ENCODE peak calls at places on chromosomes 1 and 21, in eight cellular contexts. E, O, P, L, H, X, Q and K are unnamed samples.
A peak's percentile ranks its signal among the peaks of the same experiment; 100 is the strongest.

GRCh38 chr1:37465596-37466517 is 8.5 kb upstream of the ZC3H12A start:
- DNase-seq in L (peak; percentile 56), O (no peak), H (peak; percentile 86), E (no peak), P (no peak), Q (peak; percentile 45), X (no peak), K (no peak)

GRCh38 chr1:173050865-173051264 is at the start of gene TNFSF18:
- DNase-seq in E (no peak), H (no peak), P (peak; percentile 96), L (no peak), X (no peak), Q (peak; percentile 42), O (no peak), K (no peak)

GRCh38 chr1:175725684-175726083 is 17.7 kb downstream of the TNR start:
- DNase-seq in E (no peak), H (peak; percentile 34), Q (no peak), O (peak; percentile 12), X (no peak), P (peak; percentile 54), L (peak; percentile 72), K (no peak)

GRCh38 chr1:201693019-201693372 is 136.0 kb upstream of the IPO9 start:
- DNase-seq in P (no peak), H (no peak), Q (no peak), O (no peak), X (no peak), L (no peak), E (no peak), K (no peak)

GRCh38 chr1:167518331-167518700 is at the start of gene CD247:
- DNase-seq in O (no peak), P (no peak), Q (no peak), E (no peak), L (no peak), X (peak; percentile 67), H (no peak), K (peak; percentile 66)

GRCh38 chr21:39715804-39716397 is 29.1 kb upstream of the IGSF5 start:
- DNase-seq in P (peak; percentile 36), E (peak; percentile 68), O (peak; percentile 36), X (no peak), L (peak; percentile 73), H (peak; percentile 59), Q (peak; percentile 67), K (peak; percentile 9)

GRCh38 chr1:243917177-243917862 is 67.3 kb upstream of the AKT3 start:
- DNase-seq in Q (peak; percentile 27), L (peak; percentile 50), O (peak; percentile 64), H (peak; percentile 92), E (peak; percentile 71), X (no peak), P (peak; percentile 79), K (no peak)

GRCh38 chr1:910311-910880 is 13.3 kb upstream of the SAMD11 start:
- DNase-seq in Q (peak; percentile 1), L (peak; percentile 5), E (peak; percentile 65), H (peak; percentile 50), P (no peak), O (no peak), X (no peak), K (no peak)

GRCh38 chr21:45180289-45180599 is 105.9 kb downstream of the ADARB1 start:
- DNase-seq in Q (no peak), L (no peak), X (no peak), H (no peak), O (no peak), P (no peak), E (no peak), K (no peak)

GRCh38 chr21:15300131-15300530 is 235.3 kb upstream of the NRIP1 start:
- DNase-seq in X (no peak), P (no peak), E (no peak), O (no peak), L (no peak), Q (no peak), H (no peak), K (no peak)

GRCh38 chr1:60828944-60829343 is 253.4 kb upstream of the NFIA start:
- DNase-seq in P (no peak), E (no peak), L (no peak), Q (no peak), O (no peak), X (no peak), H (no peak), K (no peak)

GRCh38 chr1:66331641-66332523 is 202.1 kb upstream of the SGIP1 start:
- DNase-seq in H (peak; percentile 92), Q (peak; percentile 52), P (peak; percentile 97), L (peak; percentile 64), E (peak; percentile 82), O (peak; percentile 87), X (peak; percentile 40), K (peak; percentile 42)

GRCh38 chr21:41283211-41283818 is 33.3 kb upstream of the FAM3B start:
- DNase-seq in X (peak; percentile 32), L (peak; percentile 89), H (peak; percentile 91), P (peak; percentile 70), E (no peak), Q (peak; percentile 80), O (peak; percentile 69), K (peak; percentile 27)

GRCh38 chr1:41742219-41742618 is 176.5 kb downstream of the HIVEP3 start:
- DNase-seq in Q (no peak), L (no peak), O (no peak), P (peak; percentile 27), H (peak; percentile 90), X (no peak), E (no peak), K (no peak)

GRCh38 chr1:202010042-202011015 is at the start of gene ELF3:
- DNase-seq in H (no peak), O (peak; percentile 100), Q (peak; percentile 99), L (peak; percentile 94), P (no peak), E (no peak), X (no peak), K (no peak)

GRCh38 chr1:86200901-86201300 is 44.3 kb upstream of the COL24A1 start:
- DNase-seq in L (no peak), P (no peak), Q (no peak), O (no peak), X (no peak), H (no peak), E (no peak), K (no peak)

GRCh38 chr1:93701619-93702018 is 20.0 kb upstream of the BCAR3 start:
- DNase-seq in L (peak; percentile 69), P (peak; percentile 55), X (no peak), Q (peak; percentile 32), H (peak; percentile 98), E (peak; percentile 26), O (peak; percentile 93), K (no peak)

GRCh38 chr1:205577874-205578658 is 53.7 kb downstream of the ELK4 start:
- DNase-seq in E (no peak), X (no peak), P (no peak), Q (no peak), O (no peak), H (peak; percentile 24), L (no peak), K (no peak)

GRCh38 chr1:167116174-167116573 is 22.3 kb downstream of the STYXL2 start:
- DNase-seq in H (no peak), O (no peak), L (no peak), X (no peak), P (no peak), E (no peak), Q (no peak), K (no peak)

GRCh38 chr1:78225153-78225552 is 179.4 kb downstream of the GIPC2 start:
- DNase-seq in P (no peak), H (no peak), E (no peak), L (no peak), X (no peak), Q (no peak), O (no peak), K (no peak)

DNA sequence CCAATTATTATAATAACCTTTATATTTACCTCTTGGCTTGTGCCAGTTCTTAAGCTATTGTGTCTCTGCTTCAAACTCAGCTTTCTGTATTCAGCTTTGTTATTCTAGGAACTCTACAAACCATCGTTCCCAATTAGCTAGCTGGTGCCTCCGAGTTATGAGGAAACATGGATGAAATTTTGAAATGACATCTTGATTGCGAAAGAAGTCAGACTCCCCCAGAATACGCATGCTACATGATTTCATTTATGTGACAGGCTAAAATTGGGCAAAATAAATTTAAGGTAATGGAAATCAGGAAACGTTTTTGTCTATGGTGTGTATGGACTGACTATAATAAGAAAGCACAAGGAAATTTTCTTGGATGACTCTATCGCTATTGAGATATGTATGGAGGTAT is 256.8 kb upstream of the NCAM2 start:
- DNase-seq in P (no peak), Q (no peak), L (no peak), X (no peak), O (no peak), H (no peak), E (no peak), K (no peak)
- H3K9me3 ChIP-seq in P (no peaks in the 10 kb centered on the region), Q (no peaks in the 10 kb centered on the region), L (no peaks in the 10 kb centered on the region), X (peaks cover 4% of the 10 kb centered on the region), O (no peaks in the 10 kb centered on the region), H (no peaks in the 10 kb centered on the region), E (no peaks in the 10 kb centered on the region), K (no peaks in the 10 kb centered on the region)

GRCh38 chr21:27380303-27380702 is 413.4 kb upstream of the ADAMTS5 start:
- DNase-seq in E (no peak), P (no peak), Q (no peak), L (no peak), X (no peak), O (no peak), H (peak; percentile 7), K (no peak)

GRCh38 chr21:27379381-27379780 is 412.5 kb upstream of the ADAMTS5 start:
- DNase-seq in E (no peak), L (no peak), Q (no peak), O (no peak), H (peak; percentile 5), P (no peak), X (no peak), K (no peak)

GRCh38 chr21:27382404-27382803 is 415.5 kb upstream of the ADAMTS5 start:
- DNase-seq in O (no peak), X (no peak), P (peak; percentile 52), H (no peak), Q (no peak), E (no peak), L (no peak), K (no peak)
- H3K9me3 ChIP-seq in O (no peaks in the 10 kb centered on the region), X (peaks cover 2% of the 10 kb centered on the region), P (no peaks in the 10 kb centered on the region), H (no peaks in the 10 kb centered on the region), Q (no peaks in the 10 kb centered on the region), E (no peaks in the 10 kb centered on the region), L (no peaks in the 10 kb centered on the region), K (no peaks in the 10 kb centered on the region)

GRCh38 chr1:111084999-111085398 is 54.9 kb downstream of the DRAM2 start:
- DNase-seq in X (no peak), L (no peak), H (no peak), O (no peak), P (no peak), Q (no peak), E (no peak), K (no peak)
- H3K9me3 ChIP-seq in X (no peaks in the 10 kb centered on the region), L (no peaks in the 10 kb centered on the region), H (no peaks in the 10 kb centered on the region), O (no peaks in the 10 kb centered on the region), P (no peaks in the 10 kb centered on the region), Q (no peaks in the 10 kb centered on the region), E (no peaks in the 10 kb centered on the region), K (no peaks in the 10 kb centered on the region)

DNA sequence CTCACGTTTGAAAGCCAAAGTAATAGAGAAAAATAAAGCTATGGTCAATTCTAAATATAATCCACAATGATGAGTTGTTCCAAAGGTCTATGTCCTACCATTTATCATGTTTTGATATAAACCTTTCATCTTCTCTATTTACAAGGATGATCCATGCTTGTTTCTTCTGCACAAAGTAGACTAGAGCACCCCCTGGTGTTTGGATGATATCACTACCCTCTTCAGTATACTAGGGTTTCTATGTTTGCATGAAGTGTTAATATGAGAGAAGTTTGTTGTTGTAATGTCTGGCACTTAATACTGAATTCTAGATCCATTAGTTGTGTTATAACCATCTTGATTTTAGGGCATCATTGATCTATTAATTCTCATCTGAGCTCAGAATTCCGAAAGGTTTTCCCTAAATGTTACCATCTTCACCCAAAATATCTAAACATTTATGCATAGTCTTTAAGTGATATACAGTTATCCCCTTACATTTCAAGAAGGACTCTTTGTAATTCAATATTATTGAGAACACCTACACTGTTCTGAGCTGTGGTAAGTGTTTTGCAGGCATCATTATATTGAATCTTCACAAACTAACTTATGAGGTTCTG is 21.1 kb downstream of the CLDN8 start:
- DNase-seq in Q (peak; percentile 17), L (peak; percentile 67), O (peak; percentile 20), P (no peak), H (peak; percentile 50), X (no peak), E (no peak), K (no peak)
- H3K9me3 ChIP-seq in Q (no peaks in the 10 kb centered on the region), L (no peaks in the 10 kb centered on the region), O (no peaks in the 10 kb centered on the region), P (no peaks in the 10 kb centered on the region), H (no peaks in the 10 kb centered on the region), X (no peaks in the 10 kb centered on the region), E (no peaks in the 10 kb centered on the region), K (no peaks in the 10 kb centered on the region)